ENCODE peak calls at places on chromosome 14, in four cellular contexts. H is fibroblast of pulmonary artery, Z is PC-3, L is stomach. F is an unnamed sample.

GRCh38 chr14:76876076-76876475 is 49.9 kb downstream of the LRRC74A start:
- DNase-seq in H (peak), Z (peak), L (peak), F (peak)

GRCh38 chr14:100658514-100658886 is 68.2 kb upstream of the DLK1 start:
- DNase-seq in H (no peak), Z (no peak), L (no peak), F (peak)

GRCh38 chr14:51704465-51705050 is 52.8 kb downstream of the FRMD6 start:
- DNase-seq in H (no peak), Z (no peak), L (no peak), F (no peak)

GRCh38 chr14:56796259-56796658 is 14.0 kb downstream of the OTX2 start:
- DNase-seq in H (no peak), Z (no peak), L (no peak), F (no peak)

GRCh38 chr14:79629372-79629771 is 581.9 kb downstream of the DIO2 start:
- DNase-seq in H (no peak), Z (no peak), L (no peak), F (no peak)

GRCh38 chr14:91108941-91109611 is 4.8 kb upstream of the DGLUCY start:
- DNase-seq in H (peak), Z (peak), L (peak), F (peak)

GRCh38 chr14:71235865-71236264 is 328.6 kb downstream of the PCNX1 start:
- DNase-seq in H (no peak), Z (no peak), L (no peak), F (peak)

GRCh38 chr14:104111301-104112112 is 26.0 kb downstream of the ASPG start:
- DNase-seq in H (no peak), Z (no peak), L (peak), F (no peak)

GRCh38 chr14:55832974-55833373 is 253.0 kb downstream of the KTN1 start:
- DNase-seq in H (no peak), Z (peak), L (no peak), F (no peak)

GRCh38 chr14:29788093-29788492 is 139.6 kb downstream of the PRKD1 start:
- DNase-seq in H (no peak), Z (no peak), L (no peak), F (no peak)

GRCh38 chr14:61537567-61538463 is 157.5 kb upstream of the HIF1A start:
- DNase-seq in H (peak), Z (peak), L (peak), F (peak)

GRCh38 chr14:34797747-34798583 is 77.2 kb downstream of the BAZ1A start:
- DNase-seq in H (no peak), Z (no peak), L (no peak), F (no peak)

F was measured in body of pancreas.